ENCODE peak calls at places on chromosomes 4 and X, in five cellular contexts. One of them, this sample, is unnamed.

GRCh38 chr4:14059006-14059405 is 431.5 kb upstream of the BOD1L1 start:
- DNase-seq in tibial artery: no peak
- DNase-seq in colonic mucosa: no peak
- DNase-seq in OCI-LY7: no peak
- DNase-seq in H1: no peak
- DNase-seq in this sample: no peak

GRCh38 chr4:88697113-88697512 is 516 bp downstream of the NAP1L5 start:
- DNase-seq in tibial artery: no peak
- DNase-seq in colonic mucosa: no peak
- DNase-seq in OCI-LY7: no peak
- DNase-seq in H1: no peak
- DNase-seq in this sample: no peak

GRCh38 chrX:21885568-21885967 is 29.8 kb downstream of the YY2 start:
- DNase-seq in tibial artery: no peak
- DNase-seq in colonic mucosa: no peak
- DNase-seq in OCI-LY7: no peak
- DNase-seq in H1: no peak
- DNase-seq in this sample: no peak

GRCh38 chr4:80081566-80081965 is 8.5 kb upstream of the ANTXR2 start:
- DNase-seq in tibial artery: no peak
- DNase-seq in colonic mucosa: no peak
- DNase-seq in OCI-LY7: no peak
- DNase-seq in H1: no peak
- DNase-seq in this sample: no peak

GRCh38 chr4:118927976-118928375 is 39.3 kb downstream of the SYNPO2 start:
- DNase-seq in tibial artery: peak; percentile 87
- DNase-seq in colonic mucosa: no peak
- DNase-seq in OCI-LY7: no peak
- DNase-seq in H1: no peak
- DNase-seq in this sample: peak; percentile 41

GRCh38 chrX:121245763-121246162 is 198.4 kb downstream of the GLUD2 start:
- DNase-seq in tibial artery: no peak
- DNase-seq in colonic mucosa: no peak
- DNase-seq in OCI-LY7: no peak
- DNase-seq in H1: no peak
- DNase-seq in this sample: no peak

GRCh38 chr4:172786039-172786792 is 382.4 kb upstream of the GALNT7 start:
- DNase-seq in tibial artery: no peak
- DNase-seq in colonic mucosa: no peak
- DNase-seq in OCI-LY7: no peak
- DNase-seq in H1: no peak
- DNase-seq in this sample: peak; percentile 24

GRCh38 chr4:56671373-56671772 is 9.7 kb downstream of the HOPX start:
- DNase-seq in tibial artery: no peak
- DNase-seq in colonic mucosa: no peak
- DNase-seq in OCI-LY7: no peak
- DNase-seq in H1: no peak
- DNase-seq in this sample: no peak

GRCh38 chr4:109721033-109721432 is 8.8 kb downstream of the PLA2G12A start:
- DNase-seq in tibial artery: no peak
- DNase-seq in colonic mucosa: no peak
- DNase-seq in OCI-LY7: no peak
- DNase-seq in H1: no peak
- DNase-seq in this sample: no peak

GRCh38 chrX:118346258-118347094 is 570 bp downstream of the WDR44 start:
- DNase-seq in tibial artery: peak; percentile 65
- DNase-seq in colonic mucosa: peak; percentile 53
- DNase-seq in OCI-LY7: peak; percentile 54
- DNase-seq in H1: no peak
- DNase-seq in this sample: peak; percentile 40

GRCh38 chr4:39362827-39363226 is 3.3 kb downstream of the RFC1 start:
- DNase-seq in tibial artery: no peak
- DNase-seq in colonic mucosa: no peak
- DNase-seq in OCI-LY7: no peak
- DNase-seq in H1: no peak
- DNase-seq in this sample: no peak

GRCh38 chr4:108425988-108426387 is 194.4 kb upstream of the RPL34 start:
- DNase-seq in tibial artery: no peak
- DNase-seq in colonic mucosa: no peak
- DNase-seq in OCI-LY7: no peak
- DNase-seq in H1: no peak
- DNase-seq in this sample: no peak

GRCh38 chr4:37453361-37454262 is 209.1 kb downstream of the NWD2 start:
- DNase-seq in tibial artery: peak; percentile 64
- DNase-seq in colonic mucosa: peak; percentile 84
- DNase-seq in OCI-LY7: no peak
- DNase-seq in H1: no peak
- DNase-seq in this sample: peak; percentile 79

GRCh38 chrX:74923942-74924448 is 1.3 kb downstream of the NEXMIF start:
- DNase-seq in tibial artery: peak; percentile 64
- DNase-seq in colonic mucosa: peak; percentile 19
- DNase-seq in OCI-LY7: no peak
- DNase-seq in H1: no peak
- DNase-seq in this sample: peak; percentile 45

GRCh38 chr4:77817304-77818076 is 1.7 kb downstream of the CNOT6L start:
- DNase-seq in tibial artery: no peak
- DNase-seq in colonic mucosa: peak; percentile 47
- DNase-seq in OCI-LY7: peak; percentile 73
- DNase-seq in H1: no peak
- DNase-seq in this sample: peak; percentile 39

GRCh38 chr4:2087170-2087569 is 28.0 kb downstream of the NAT8L start:
- DNase-seq in tibial artery: no peak
- DNase-seq in colonic mucosa: no peak
- DNase-seq in OCI-LY7: no peak
- DNase-seq in H1: no peak
- DNase-seq in this sample: no peak

GRCh38 chr4:24172406-24172805 is 282.6 kb upstream of the PPARGC1A start:
- DNase-seq in tibial artery: no peak
- DNase-seq in colonic mucosa: no peak
- DNase-seq in OCI-LY7: no peak
- DNase-seq in H1: no peak
- DNase-seq in this sample: no peak

GRCh38 chrX:24024819-24025740 is 1.9 kb downstream of the KLHL15 start:
- DNase-seq in tibial artery: peak; percentile 92
- DNase-seq in colonic mucosa: peak; percentile 86
- DNase-seq in OCI-LY7: peak; percentile 88
- DNase-seq in H1: peak; percentile 27
- DNase-seq in this sample: peak; percentile 91

GRCh38 chrX:109934434-109934833 is 68.5 kb upstream of the TMEM164 start:
- DNase-seq in tibial artery: no peak
- DNase-seq in colonic mucosa: no peak
- DNase-seq in OCI-LY7: no peak
- DNase-seq in H1: no peak
- DNase-seq in this sample: no peak

GRCh38 chr4:153804742-153805141 is 15.9 kb upstream of the SFRP2 start:
- DNase-seq in tibial artery: no peak
- DNase-seq in colonic mucosa: no peak
- DNase-seq in OCI-LY7: no peak
- DNase-seq in H1: no peak
- DNase-seq in this sample: no peak

GRCh38 chr4:185726931-185727330 is 85.1 kb downstream of the SORBS2 start:
- DNase-seq in tibial artery: no peak
- DNase-seq in colonic mucosa: no peak
- DNase-seq in OCI-LY7: no peak
- DNase-seq in H1: no peak
- DNase-seq in this sample: peak; percentile 38

GRCh38 chr4:127783026-127783769 is 1.1 kb downstream of the HSPA4L start:
- DNase-seq in tibial artery: peak; percentile 88
- DNase-seq in colonic mucosa: peak; percentile 75
- DNase-seq in OCI-LY7: no peak
- DNase-seq in H1: no peak
- DNase-seq in this sample: peak; percentile 84

GRCh38 chr4:14681330-14681729 is 321.0 kb upstream of the CPEB2 start:
- DNase-seq in tibial artery: no peak
- DNase-seq in colonic mucosa: no peak
- DNase-seq in OCI-LY7: no peak
- DNase-seq in H1: no peak
- DNase-seq in this sample: no peak

GRCh38 chr4:105650190-105650589 is 58.3 kb downstream of the INTS12 start:
- DNase-seq in tibial artery: no peak
- DNase-seq in colonic mucosa: no peak
- DNase-seq in OCI-LY7: no peak
- DNase-seq in H1: no peak
- DNase-seq in this sample: no peak

GRCh38 chrX:139204903-139205667 is 325.5 kb upstream of the F9 start:
- DNase-seq in tibial artery: no peak
- DNase-seq in colonic mucosa: peak; percentile 24
- DNase-seq in OCI-LY7: no peak
- DNase-seq in H1: no peak
- DNase-seq in this sample: peak; percentile 45

GRCh38 chrX:85029043-85029442 is 25.4 kb downstream of the APOOL start:
- DNase-seq in tibial artery: no peak
- DNase-seq in colonic mucosa: no peak
- DNase-seq in OCI-LY7: no peak
- DNase-seq in H1: no peak
- DNase-seq in this sample: no peak

GRCh38 chrX:65837875-65838549 is 170.6 kb downstream of the MSN start:
- DNase-seq in tibial artery: no peak
- DNase-seq in colonic mucosa: no peak
- DNase-seq in OCI-LY7: no peak
- DNase-seq in H1: no peak
- DNase-seq in this sample: no peak

GRCh38 chrX:110316351-110317078 is 1.4 kb downstream of the AMMECR1 start:
- DNase-seq in tibial artery: no peak
- DNase-seq in colonic mucosa: no peak
- DNase-seq in OCI-LY7: no peak
- DNase-seq in H1: no peak
- DNase-seq in this sample: no peak

GRCh38 chr4:28354874-28355273 is 1494.2 kb downstream of the STIM2 start:
- DNase-seq in tibial artery: no peak
- DNase-seq in colonic mucosa: no peak
- DNase-seq in OCI-LY7: no peak
- DNase-seq in H1: no peak
- DNase-seq in this sample: no peak

GRCh38 chrX:71128915-71129765 is 10.7 kb downstream of the MED12 start:
- DNase-seq in tibial artery: peak; percentile 73
- DNase-seq in colonic mucosa: peak; percentile 74
- DNase-seq in OCI-LY7: peak; percentile 62
- DNase-seq in H1: no peak
- DNase-seq in this sample: peak; percentile 79

GRCh38 chrX:119482497-119483480 is 14.5 kb downstream of the SLC25A5 start:
- DNase-seq in tibial artery: peak; percentile 75
- DNase-seq in colonic mucosa: peak; percentile 72
- DNase-seq in OCI-LY7: no peak
- DNase-seq in H1: no peak
- DNase-seq in this sample: peak; percentile 59
- TF ChIP-seq CTCF in tibial artery: peak; percentile 68
- TF ChIP-seq CTCF in colonic mucosa: peak; percentile 75
- TF ChIP-seq CTCF in OCI-LY7: peak; percentile 62
- TF ChIP-seq CTCF in H1: peak; percentile 61
- TF ChIP-seq CTCF in this sample: peak; percentile 67

GRCh38 chr4:179626687-179627086 is 2184.4 kb upstream of the AGA start:
- DNase-seq in tibial artery: no peak
- DNase-seq in colonic mucosa: no peak
- DNase-seq in OCI-LY7: no peak
- DNase-seq in H1: peak; percentile 2
- DNase-seq in this sample: no peak
- TF ChIP-seq CTCF in tibial artery: no peak
- TF ChIP-seq CTCF in colonic mucosa: no peak
- TF ChIP-seq CTCF in OCI-LY7: peak; percentile 30
- TF ChIP-seq CTCF in H1: peak; percentile 46
- TF ChIP-seq CTCF in this sample: no peak

DNA sequence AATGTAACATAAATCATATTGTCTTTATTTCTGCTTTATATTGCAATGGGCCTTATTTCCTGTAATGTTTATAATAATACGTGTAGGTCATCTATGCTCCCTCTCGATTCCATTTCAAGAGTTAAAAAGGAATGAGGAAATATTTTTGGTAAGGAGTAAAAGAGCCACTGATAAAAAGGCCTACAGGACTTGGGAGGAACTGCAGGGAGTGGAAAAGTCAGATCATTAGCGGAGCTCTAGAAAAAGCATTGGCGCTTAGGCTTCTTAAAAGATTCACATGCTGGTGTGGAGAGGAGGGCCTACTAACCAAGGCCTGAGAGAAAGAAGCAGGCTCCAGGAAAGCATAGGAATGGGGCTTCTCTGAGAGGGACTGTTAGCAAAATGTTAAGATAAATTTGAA is 82.9 kb upstream of the PNPLA4 start:
- DNase-seq in tibial artery: no peak
- DNase-seq in colonic mucosa: no peak
- DNase-seq in OCI-LY7: no peak
- DNase-seq in H1: no peak
- DNase-seq in this sample: no peak
- TF ChIP-seq CTCF in tibial artery: no peak
- TF ChIP-seq CTCF in colonic mucosa: no peak
- TF ChIP-seq CTCF in OCI-LY7: no peak
- TF ChIP-seq CTCF in H1: no peak
- TF ChIP-seq CTCF in this sample: no peak

DNA sequence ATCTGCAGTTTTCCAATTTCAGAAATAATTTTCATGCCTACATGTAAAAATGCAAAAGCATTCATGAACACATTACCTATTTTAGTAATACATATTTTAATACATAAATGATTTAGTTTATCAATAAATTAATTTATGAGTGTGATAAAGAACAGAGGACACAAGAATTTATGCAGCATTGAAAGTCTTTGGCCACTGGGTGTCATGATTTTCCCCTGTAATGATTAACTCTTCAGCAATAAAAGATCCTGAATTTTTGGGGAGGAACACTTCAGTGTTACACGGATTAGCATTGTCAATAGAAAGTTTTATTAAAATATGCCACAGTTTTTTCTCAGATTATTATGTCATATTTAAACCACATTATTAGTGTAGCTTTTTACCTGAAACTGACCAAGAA is 8.6 kb upstream of the VCX2 start:
- DNase-seq in tibial artery: no peak
- DNase-seq in colonic mucosa: no peak
- DNase-seq in OCI-LY7: no peak
- DNase-seq in H1: no peak
- DNase-seq in this sample: no peak
- TF ChIP-seq CTCF in tibial artery: no peak
- TF ChIP-seq CTCF in colonic mucosa: peak; percentile 20
- TF ChIP-seq CTCF in OCI-LY7: no peak
- TF ChIP-seq CTCF in H1: no peak
- TF ChIP-seq CTCF in this sample: no peak

GRCh38 chr4:84451546-84451945 is 47.5 kb downstream of the NKX6-1 start:
- DNase-seq in tibial artery: no peak
- DNase-seq in colonic mucosa: no peak
- DNase-seq in OCI-LY7: peak; percentile 1
- DNase-seq in H1: no peak
- DNase-seq in this sample: no peak
- TF ChIP-seq CTCF in tibial artery: no peak
- TF ChIP-seq CTCF in colonic mucosa: no peak
- TF ChIP-seq CTCF in OCI-LY7: peak; percentile 73
- TF ChIP-seq CTCF in H1: peak; percentile 46
- TF ChIP-seq CTCF in this sample: peak; percentile 32